ENCODE peak calls at places on chromosomes 12 and 14, in four cellular contexts. N, Q, D and X are unnamed samples.

GRCh38 chr14:77000340-77001235 is 27.9 kb downstream of the IRF2BPL start:
- DNase-seq in N (no peak), Q (peak), D (peak), X (no peak)

GRCh38 chr12:40999212-40999611 is 188.9 kb upstream of the PDZRN4 start:
- DNase-seq in N (no peak), Q (no peak), D (no peak), X (no peak)

GRCh38 chr14:68676511-68676943 is 116.3 kb downstream of the ZFP36L1 start:
- DNase-seq in N (no peak), Q (no peak), D (no peak), X (no peak)

GRCh38 chr14:97029800-97030199 is 232.6 kb downstream of the VRK1 start:
- DNase-seq in N (no peak), Q (no peak), D (no peak), X (no peak)

GRCh38 chr14:104135904-104136471 is 2.4 kb upstream of the KIF26A start:
- DNase-seq in N (no peak), Q (peak), D (peak), X (no peak)

GRCh38 chr12:88698471-88698870 is 118.2 kb upstream of the KITLG start:
- DNase-seq in N (no peak), Q (no peak), D (no peak), X (no peak)

GRCh38 chr12:79250186-79250585 is 385.6 kb downstream of the SYT1 start:
- DNase-seq in N (no peak), Q (no peak), D (no peak), X (no peak)

GRCh38 chr12:60644076-60644475 is 1048.2 kb downstream of the SLC16A7 start:
- DNase-seq in N (no peak), Q (no peak), D (no peak), X (no peak)

GRCh38 chr12:54658306-54659264 is 10.4 kb upstream of the DCD start:
- DNase-seq in N (peak), Q (no peak), D (no peak), X (no peak)

GRCh38 chr14:59356298-59356697 is 108.9 kb downstream of the GPR135 start:
- DNase-seq in N (no peak), Q (no peak), D (no peak), X (no peak)

GRCh38 chr14:59355101-59355500 is 110.1 kb downstream of the GPR135 start:
- DNase-seq in N (no peak), Q (no peak), D (no peak), X (no peak)

GRCh38 chr14:59349154-59349772 is 115.9 kb downstream of the GPR135 start:
- DNase-seq in N (no peak), Q (no peak), D (no peak), X (no peak)

GRCh38 chr14:59354666-59355065 is 110.5 kb downstream of the GPR135 start:
- DNase-seq in N (no peak), Q (no peak), D (no peak), X (no peak)

DNA sequence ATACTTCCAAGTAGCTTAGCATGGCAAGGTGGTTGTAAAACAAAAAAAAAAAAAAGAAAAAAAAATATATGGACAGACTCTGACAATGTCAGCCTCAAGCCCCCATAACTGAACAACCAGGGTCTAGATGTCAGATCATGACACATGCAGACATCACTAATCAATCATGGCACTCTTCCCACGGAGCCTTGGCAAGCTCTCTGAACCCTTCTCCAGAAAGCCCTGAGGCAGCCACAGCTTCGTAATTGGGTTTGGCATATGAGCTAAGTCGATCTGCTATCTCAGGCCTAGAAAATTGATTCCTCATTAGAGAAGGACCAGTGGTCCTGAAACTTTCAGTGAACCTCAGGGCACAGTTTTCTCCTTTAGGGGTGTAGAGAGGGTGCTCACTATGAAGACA is 112.2 kb downstream of the GPR135 start:
- DNase-seq in N (no peak), Q (no peak), D (no peak), X (no peak)
- H3K27ac ChIP-seq in N (no peak), Q (no peak), D (no peak), X (no peak)

GRCh38 chr12:4909734-4910501 is at the start of gene KCNA1:
- DNase-seq in N (no peak), Q (peak), D (no peak), X (no peak)
- H3K4me3 ChIP-seq in N (peak), Q (peak), D (peak), X (peak)

DNA sequence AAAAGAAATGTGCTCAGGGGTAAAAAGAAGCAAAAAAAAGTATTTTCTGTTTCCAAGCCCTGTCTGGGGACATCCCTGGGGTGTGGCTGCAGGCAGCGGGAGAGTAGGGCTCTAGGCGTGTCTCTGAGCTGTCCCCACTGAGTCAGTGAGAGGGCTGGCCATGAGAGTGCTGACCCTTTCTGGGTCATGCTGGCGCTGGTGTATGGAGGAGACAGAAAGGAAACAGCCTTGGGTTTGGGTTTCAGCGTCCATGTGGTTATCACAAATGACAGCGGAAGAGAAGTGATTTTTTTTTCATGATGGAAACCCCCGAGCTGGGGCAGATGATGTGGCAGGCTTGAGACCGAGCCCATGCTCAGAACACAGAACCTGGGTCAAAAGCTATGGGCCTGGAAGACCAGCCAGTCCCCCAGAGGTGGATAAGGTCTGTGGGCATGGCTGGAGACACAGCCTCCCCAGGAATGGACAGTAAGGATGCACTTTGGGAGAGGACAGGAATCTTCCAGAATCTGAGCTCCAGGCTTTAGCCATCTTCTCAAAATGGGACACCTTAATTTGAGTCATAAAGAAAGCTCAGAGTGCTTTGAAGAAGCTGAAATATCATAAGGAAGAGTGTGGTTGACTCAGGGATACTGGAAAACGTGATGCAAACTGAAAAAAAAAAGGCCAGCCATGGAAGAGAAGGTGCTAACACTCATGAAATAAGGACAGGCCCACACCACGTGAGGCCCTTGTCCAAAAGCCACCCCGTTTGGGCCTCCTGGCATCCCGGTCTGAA is 36.2 kb downstream of the SYNE3 start:
- DNase-seq in N (peak), Q (peak), D (no peak), X (peak)
- H3K27ac ChIP-seq in N (no peak), Q (peak), D (no peak), X (peak)

GRCh38 chr12:94618995-94619695 is 31.2 kb downstream of the TMCC3 start:
- DNase-seq in N (no peak), Q (no peak), D (no peak), X (no peak)

GRCh38 chr12:94617101-94617500 is 33.3 kb downstream of the TMCC3 start:
- DNase-seq in N (no peak), Q (no peak), D (no peak), X (no peak)

GRCh38 chr12:94614288-94614721 is 36.1 kb downstream of the TMCC3 start:
- DNase-seq in N (no peak), Q (no peak), D (no peak), X (no peak)

GRCh38 chr12:94615284-94616216 is 34.8 kb downstream of the TMCC3 start:
- DNase-seq in N (no peak), Q (peak), D (no peak), X (no peak)

GRCh38 chr12:94616217-94616729 is 34.1 kb downstream of the TMCC3 start:
- DNase-seq in N (no peak), Q (peak), D (no peak), X (no peak)
- H3K4me3 ChIP-seq in N (no peak), Q (peak), D (no peak), X (peak)

GRCh38 chr12:119236372-119236771 is 57.6 kb downstream of the HSPB8 start:
- DNase-seq in N (no peak), Q (no peak), D (no peak), X (no peak)
- H3K27ac ChIP-seq in N (no peak), Q (no peak), D (no peak), X (no peak)

GRCh38 chr12:34391771-34392581 is 369.7 kb downstream of the ALG10 start:
- DNase-seq in N (no peak), Q (peak), D (no peak), X (peak)

GRCh38 chr12:34388636-34389377 is 366.5 kb downstream of the ALG10 start:
- DNase-seq in N (no peak), Q (no peak), D (no peak), X (no peak)

GRCh38 chr12:34390846-34391700 is 368.8 kb downstream of the ALG10 start:
- DNase-seq in N (no peak), Q (no peak), D (no peak), X (peak)

GRCh38 chr12:34389378-34390170 is 367.3 kb downstream of the ALG10 start:
- DNase-seq in N (no peak), Q (no peak), D (no peak), X (no peak)

DNA sequence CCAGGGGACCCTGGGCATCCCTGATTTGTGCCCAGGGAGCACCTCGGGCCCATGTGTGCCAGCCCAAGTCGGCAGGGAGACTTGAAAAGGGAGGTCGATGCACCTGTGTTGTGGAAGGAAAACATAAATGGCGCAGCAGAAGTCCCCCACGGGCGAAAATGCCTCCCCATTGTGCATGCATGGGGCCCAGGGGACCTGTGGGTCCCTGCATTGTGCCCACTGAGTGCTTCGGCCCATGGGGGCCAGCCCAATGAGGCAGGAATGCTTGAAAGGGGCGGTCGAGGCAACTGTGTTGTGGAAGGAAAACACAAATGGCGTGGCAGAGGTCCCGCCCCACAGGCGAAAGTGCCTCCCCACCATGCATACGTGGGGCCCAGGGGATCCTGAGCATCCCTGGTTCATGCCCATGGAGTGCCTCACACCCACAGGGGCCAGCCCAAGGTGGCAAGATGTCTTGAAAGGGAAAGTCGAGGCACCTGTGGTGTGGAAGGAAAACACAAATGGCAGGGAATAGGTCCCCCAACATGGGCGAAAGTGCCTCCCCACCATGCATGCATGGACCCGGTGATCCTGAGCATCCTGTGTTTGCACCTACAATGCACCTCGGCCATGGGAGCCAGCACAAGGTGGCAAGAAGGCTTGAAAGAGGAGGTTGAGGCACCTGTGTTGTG is 368.0 kb downstream of the ALG10 start:
- DNase-seq in N (no peak), Q (no peak), D (no peak), X (peak)
- H3K4me3 ChIP-seq in N (no peak), Q (no peak), D (no peak), X (no peak)

DNA sequence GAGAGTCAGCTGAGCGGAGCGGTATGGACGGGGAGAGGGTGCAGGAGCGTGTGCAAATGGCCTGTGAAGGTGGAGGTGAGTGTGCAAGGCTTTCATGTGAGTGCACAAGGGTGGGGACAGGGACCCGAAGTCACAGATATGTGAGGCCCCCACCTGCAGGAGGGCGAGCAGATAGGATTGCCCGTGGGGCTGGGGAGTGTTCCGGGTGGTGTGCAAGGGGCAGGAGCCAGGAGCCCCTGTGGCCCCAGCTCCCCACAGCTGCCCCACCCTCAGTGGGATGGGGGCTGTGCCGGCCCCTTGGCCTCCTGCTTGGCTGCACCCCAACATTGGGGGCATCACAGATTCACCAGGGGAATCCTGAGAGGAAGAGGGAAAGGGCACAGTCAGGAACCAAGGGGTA is 5.5 kb upstream of the ZNF384 start:
- DNase-seq in N (no peak), Q (no peak), D (peak), X (no peak)
- H3K27ac ChIP-seq in N (no peak), Q (no peak), D (no peak), X (no peak)

GRCh38 chr14:56412453-56413434 is 166.9 kb upstream of the TMEM260 start:
- DNase-seq in N (no peak), Q (no peak), D (no peak), X (no peak)
- H3K4me3 ChIP-seq in N (no peak), Q (no peak), D (no peak), X (no peak)

DNA sequence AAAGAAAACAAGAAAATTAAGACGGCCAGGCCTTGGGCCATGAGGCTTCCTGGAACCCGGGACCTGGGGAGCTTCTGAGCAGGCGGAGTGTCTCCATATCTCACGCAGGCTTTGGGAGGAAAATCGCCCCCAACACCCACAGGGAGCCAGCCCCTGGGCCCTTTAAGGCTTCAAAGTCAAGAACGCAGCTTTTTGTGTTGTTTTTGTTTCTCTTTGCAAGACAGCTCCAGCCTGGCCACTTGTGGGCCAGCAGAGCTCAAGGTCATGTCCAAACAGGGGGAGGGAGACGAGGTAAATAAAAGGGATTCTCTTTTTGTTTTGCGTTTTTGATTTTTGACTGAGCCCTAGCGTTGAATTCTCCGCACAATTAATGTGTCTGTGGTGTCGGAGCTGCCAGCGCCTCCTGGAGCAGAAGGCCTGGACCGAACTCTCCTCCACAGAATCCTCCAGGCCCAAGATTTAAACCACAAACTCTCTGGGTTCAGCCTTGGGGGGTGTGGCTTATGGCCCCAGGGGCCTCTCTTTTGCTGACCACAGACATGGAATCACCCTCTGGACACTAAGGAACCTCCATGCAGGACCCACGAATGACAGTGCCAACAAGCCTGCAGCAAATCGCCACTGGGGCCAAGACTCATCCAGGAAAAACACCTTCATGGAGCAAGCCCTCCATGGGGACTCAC is 8.2 kb downstream of the SCARB1 start:
- DNase-seq in N (no peak), Q (no peak), D (peak), X (no peak)
- H3K27ac ChIP-seq in N (no peak), Q (peak), D (peak), X (no peak)

DNA sequence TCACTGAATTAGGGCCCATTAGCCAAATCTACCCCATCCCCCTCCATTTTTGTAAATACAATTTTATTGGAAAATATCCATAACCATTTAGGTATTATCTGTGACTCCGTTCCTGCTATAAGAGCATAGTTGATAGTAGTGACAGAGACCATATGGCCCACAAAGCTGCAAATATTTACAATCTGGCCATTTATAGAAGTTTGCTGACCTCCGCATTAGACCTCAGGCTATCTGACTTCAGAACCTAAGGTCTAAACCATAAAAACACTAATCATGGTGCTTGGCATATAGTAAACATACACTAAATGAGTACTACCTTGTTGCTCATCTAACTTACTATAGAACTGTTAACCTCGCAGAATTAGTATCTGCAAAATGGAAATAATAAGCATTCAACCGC is 124.8 kb downstream of the NPAS3 start:
- DNase-seq in N (no peak), Q (no peak), D (no peak), X (no peak)
- H3K4me3 ChIP-seq in N (no peak), Q (no peak), D (no peak), X (no peak)